ENCODE peak calls at places on chromosomes 11 and 22, in ten cellular contexts. M, T, D, K, N, U, Z, W, E and B are unnamed samples. For H3K4me1 and H3K9me3, the result is how much of the 10 kb centered on the place peaks cover.

GRCh38 chr11:112334381-112334780 is 73.7 kb upstream of the PLET1 start:
- DNase-seq in M (no peak), T (no peak), D (no peak), K (no peak), N (no peak), U (no peak), Z (no peak), W (no peak), E (no peak), B (no peak)

GRCh38 chr11:74572349-74572748 is 20.0 kb upstream of the POLD3 start:
- DNase-seq in M (no peak), T (no peak), D (no peak), K (no peak), N (no peak), U (no peak), Z (no peak), W (no peak), E (no peak), B (no peak)

GRCh38 chr11:46315033-46315738 is 32.1 kb upstream of the DGKZ start:
- DNase-seq in M (peak), T (peak), D (peak), K (peak), N (peak), U (no peak), Z (no peak), W (peak), E (peak), B (peak)

GRCh38 chr11:12524865-12525264 is 147.5 kb downstream of the PARVA start:
- DNase-seq in M (no peak), T (no peak), D (no peak), K (no peak), N (no peak), U (no peak), Z (no peak), W (no peak), E (no peak), B (no peak)

GRCh38 chr11:96002754-96003290 is 78.9 kb upstream of the MTMR2 start:
- DNase-seq in M (no peak), T (no peak), D (no peak), K (no peak), N (no peak), U (no peak), Z (no peak), W (no peak), E (no peak), B (no peak)

GRCh38 chr11:67384851-67385366 is 6.9 kb upstream of the RAD9A start:
- DNase-seq in M (no peak), T (no peak), D (no peak), K (no peak), N (peak), U (no peak), Z (no peak), W (peak), E (no peak), B (no peak)

GRCh38 chr11:95364324-95365295 is 133.6 kb upstream of the SESN3 start:
- DNase-seq in M (no peak), T (no peak), D (no peak), K (no peak), N (peak), U (no peak), Z (no peak), W (no peak), E (no peak), B (no peak)

GRCh38 chr11:120061761-120062560 is 76.0 kb downstream of the TRIM29 start:
- DNase-seq in M (no peak), T (peak), D (no peak), K (no peak), N (no peak), U (no peak), Z (no peak), W (no peak), E (no peak), B (no peak)

GRCh38 chr22:32475428-32476010 is 908 bp downstream of the FBXO7 start:
- DNase-seq in M (peak), T (peak), D (no peak), K (peak), N (peak), U (peak), Z (peak), W (peak), E (peak), B (no peak)

DNA sequence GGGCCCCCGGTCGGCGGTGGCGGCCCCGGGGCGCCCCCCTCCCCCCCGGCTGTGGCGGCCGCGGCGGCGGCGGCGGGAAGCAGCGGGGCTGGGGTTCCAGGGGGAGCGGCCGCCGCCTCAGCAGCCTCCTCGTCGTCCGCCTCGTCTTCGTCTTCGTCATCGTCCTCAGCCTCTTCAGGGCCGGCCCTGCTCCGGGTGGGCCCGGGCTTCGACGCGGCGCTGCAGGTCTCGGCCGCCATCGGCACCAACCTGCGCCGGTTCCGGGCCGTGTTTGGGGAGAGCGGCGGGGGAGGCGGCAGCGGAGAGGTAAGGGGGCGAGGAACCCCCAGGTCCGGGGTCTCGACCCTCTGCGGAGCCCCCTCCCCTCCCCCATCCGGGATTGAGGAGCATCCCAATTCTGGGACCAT is 350 bp downstream of the KMT2A start:
- DNase-seq in M (peak), T (peak), D (no peak), K (no peak), N (no peak), U (peak), Z (peak), W (peak), E (no peak), B (no peak)
- H3K4me1 ChIP-seq in M (half or more), T (under half), D (under half), K (half or more), N (under half), U (under half), Z (under half), W (under half), E (under half), B (under half)

GRCh38 chr11:54832676-54833075 is 126.0 kb downstream of the OR4A5 start:
- DNase-seq in M (no peak), T (no peak), D (no peak), K (no peak), N (no peak), U (peak), Z (no peak), W (no peak), E (no peak), B (no peak)
- H3K9me3 ChIP-seq in M (under half), T (under half), D (under half), K (under half), N (under half), U (under half), Z (under half), W (under half), E (under half), B (under half)

DNA sequence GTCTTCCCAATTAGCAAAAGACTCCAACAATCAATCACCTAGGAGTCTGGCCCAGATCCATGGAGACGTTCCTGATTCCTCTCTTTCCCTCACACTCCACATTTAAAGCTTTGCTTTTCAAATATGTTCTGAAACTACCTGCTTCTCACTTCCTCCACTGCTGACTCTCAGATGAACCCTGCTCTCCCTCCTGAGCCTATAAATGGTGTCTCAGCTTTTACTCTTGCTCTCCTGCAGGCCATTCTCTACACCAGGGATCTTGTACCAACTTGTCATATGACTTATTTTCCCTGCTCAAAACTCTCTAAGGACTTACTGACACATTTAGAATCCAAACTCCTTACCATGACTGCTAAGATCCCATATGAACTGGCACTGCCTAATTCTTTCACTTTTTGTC is 138.4 kb upstream of the DDI1 start:
- DNase-seq in M (no peak), T (no peak), D (no peak), K (no peak), N (no peak), U (no peak), Z (no peak), W (no peak), E (no peak), B (no peak)
- H3K4me3 ChIP-seq in M (no peak), T (no peak), D (no peak), K (no peak), N (no peak), U (no peak), Z (no peak), W (no peak), E (no peak), B (no peak)

GRCh38 chr11:19576903-19577302 is 135.7 kb upstream of the NAV2 start:
- DNase-seq in M (no peak), T (no peak), D (no peak), K (no peak), N (no peak), U (no peak), Z (no peak), W (no peak), E (no peak), B (no peak)
- H3K4me1 ChIP-seq in M (under half), T (under half), D (under half), K (under half), N (under half), U (under half), Z (under half), W (under half), E (under half), B (under half)

DNA sequence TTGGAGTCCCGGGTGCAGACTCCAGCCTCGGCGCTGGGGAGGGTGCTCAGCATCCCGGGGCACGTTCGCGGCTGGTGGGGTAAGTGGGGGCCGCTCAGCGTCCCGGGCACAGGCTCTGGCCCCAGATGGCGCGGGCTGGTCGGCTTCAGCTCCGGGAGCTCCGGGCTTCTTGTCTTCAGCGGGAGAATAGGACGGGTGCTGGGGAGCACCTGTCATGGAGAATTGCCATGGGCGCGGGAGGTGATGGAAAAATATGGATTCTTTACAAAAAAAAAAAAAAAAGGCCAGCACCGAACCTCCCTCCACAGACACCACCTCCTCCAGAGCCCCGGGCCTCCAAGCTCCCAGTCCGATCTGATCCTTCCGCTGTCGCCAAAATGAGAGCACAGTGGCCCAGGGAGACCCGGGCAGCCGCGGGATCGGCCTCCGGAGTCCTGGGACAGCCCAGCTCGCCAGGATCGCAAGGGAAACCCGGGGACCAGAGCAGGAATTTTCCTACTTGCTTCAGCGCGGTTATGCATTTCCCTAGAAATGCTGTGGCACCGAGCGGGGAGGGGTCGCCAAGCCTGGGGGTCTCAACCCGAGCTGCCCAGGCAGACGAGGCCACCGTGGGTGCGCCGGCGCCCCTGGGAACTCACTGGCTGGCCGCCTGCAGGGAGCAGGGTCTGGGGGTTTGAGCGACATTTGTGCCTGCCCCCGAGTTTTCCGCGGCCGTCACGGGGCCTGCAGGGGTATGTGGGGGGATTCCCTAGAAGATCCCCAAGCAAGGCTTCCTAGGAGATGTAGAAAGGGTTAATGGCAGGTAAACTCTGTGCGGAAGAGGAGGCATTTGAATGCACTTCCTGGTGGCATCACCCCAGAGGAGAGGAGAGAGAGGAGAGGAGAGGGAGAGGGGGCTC is 1336.9 kb downstream of the BRD1 start:
- DNase-seq in M (no peak), T (peak), D (no peak), K (no peak), N (peak), U (peak), Z (peak), W (no peak), E (no peak), B (no peak)
- H3K9me3 ChIP-seq in M (under half), T (under half), D (under half), K (under half), N (under half), U (under half), Z (under half), W (under half), E (under half), B (under half)